ENCODE peak calls at places on chromosomes 6 and 20, in seven cellular contexts. One of them, this sample, is unnamed.

GRCh38 chr6:125102901-125103300 is 50.7 kb upstream of the TPD52L1 start:
- DNase-seq in effector CD4-positive, alpha-beta T cell: no peak
- DNase-seq in GM12865: no peak
- DNase-seq in caudate nucleus: no peak
- DNase-seq in DMS79: no peak
- DNase-seq in LoVo: no peak
- DNase-seq in retina: no peak
- DNase-seq in this sample: no peak

GRCh38 chr6:141848029-141848890 is 284.5 kb upstream of the GJE1 start:
- DNase-seq in effector CD4-positive, alpha-beta T cell: peak; percentile 6
- DNase-seq in GM12865: no peak
- DNase-seq in caudate nucleus: no peak
- DNase-seq in DMS79: no peak
- DNase-seq in LoVo: no peak
- DNase-seq in retina: no peak
- DNase-seq in this sample: peak; percentile 14

GRCh38 chr20:3681931-3682820 is at the start of gene ADAM33:
- DNase-seq in effector CD4-positive, alpha-beta T cell: no peak
- DNase-seq in GM12865: no peak
- DNase-seq in caudate nucleus: no peak
- DNase-seq in DMS79: no peak
- DNase-seq in LoVo: no peak
- DNase-seq in retina: peak; percentile 63
- DNase-seq in this sample: no peak

GRCh38 chr6:53811746-53812145 is 16.9 kb downstream of the LRRC1 start:
- DNase-seq in effector CD4-positive, alpha-beta T cell: no peak
- DNase-seq in GM12865: no peak
- DNase-seq in caudate nucleus: no peak
- DNase-seq in DMS79: no peak
- DNase-seq in LoVo: no peak
- DNase-seq in retina: no peak
- DNase-seq in this sample: no peak

GRCh38 chr6:25995507-25995906 is 32.9 kb downstream of the TRIM38 start:
- DNase-seq in effector CD4-positive, alpha-beta T cell: no peak
- DNase-seq in GM12865: no peak
- DNase-seq in caudate nucleus: no peak
- DNase-seq in DMS79: no peak
- DNase-seq in LoVo: no peak
- DNase-seq in retina: no peak
- DNase-seq in this sample: no peak

GRCh38 chr6:56682580-56682979 is 39.9 kb upstream of the DST start:
- DNase-seq in effector CD4-positive, alpha-beta T cell: no peak
- DNase-seq in GM12865: no peak
- DNase-seq in caudate nucleus: no peak
- DNase-seq in DMS79: no peak
- DNase-seq in LoVo: no peak
- DNase-seq in retina: no peak
- DNase-seq in this sample: no peak

GRCh38 chr6:53119772-53120409 is 28.8 kb downstream of the GCM1 start:
- DNase-seq in effector CD4-positive, alpha-beta T cell: no peak
- DNase-seq in GM12865: no peak
- DNase-seq in caudate nucleus: no peak
- DNase-seq in DMS79: no peak
- DNase-seq in LoVo: peak; percentile 60
- DNase-seq in retina: no peak
- DNase-seq in this sample: no peak

GRCh38 chr6:98841589-98842488 is 7.5 kb downstream of the POU3F2 start:
- DNase-seq in effector CD4-positive, alpha-beta T cell: no peak
- DNase-seq in GM12865: no peak
- DNase-seq in caudate nucleus: no peak
- DNase-seq in DMS79: no peak
- DNase-seq in LoVo: no peak
- DNase-seq in retina: no peak
- DNase-seq in this sample: no peak

GRCh38 chr20:44981736-44982406 is 15.6 kb downstream of the STK4 start:
- DNase-seq in effector CD4-positive, alpha-beta T cell: no peak
- DNase-seq in GM12865: no peak
- DNase-seq in caudate nucleus: no peak
- DNase-seq in DMS79: no peak
- DNase-seq in LoVo: no peak
- DNase-seq in retina: no peak
- DNase-seq in this sample: no peak

GRCh38 chr6:7238900-7239589 is 74.0 kb downstream of the SSR1 start:
- DNase-seq in effector CD4-positive, alpha-beta T cell: peak; percentile 52
- DNase-seq in GM12865: peak; percentile 86
- DNase-seq in caudate nucleus: peak; percentile 14
- DNase-seq in DMS79: no peak
- DNase-seq in LoVo: peak; percentile 63
- DNase-seq in retina: peak; percentile 78
- DNase-seq in this sample: peak; percentile 44

GRCh38 chr6:16209539-16209938 is 28.8 kb upstream of the GMPR start:
- DNase-seq in effector CD4-positive, alpha-beta T cell: no peak
- DNase-seq in GM12865: no peak
- DNase-seq in caudate nucleus: no peak
- DNase-seq in DMS79: no peak
- DNase-seq in LoVo: no peak
- DNase-seq in retina: no peak
- DNase-seq in this sample: no peak

GRCh38 chr6:76439811-76440210 is 367.3 kb upstream of the IMPG1 start:
- DNase-seq in effector CD4-positive, alpha-beta T cell: no peak
- DNase-seq in GM12865: no peak
- DNase-seq in caudate nucleus: no peak
- DNase-seq in DMS79: no peak
- DNase-seq in LoVo: no peak
- DNase-seq in retina: no peak
- DNase-seq in this sample: no peak

GRCh38 chr6:2791124-2792050 is 26.2 kb downstream of the WRNIP1 start:
- DNase-seq in effector CD4-positive, alpha-beta T cell: peak; percentile 24
- DNase-seq in GM12865: peak; percentile 75
- DNase-seq in caudate nucleus: no peak
- DNase-seq in DMS79: no peak
- DNase-seq in LoVo: peak; percentile 75
- DNase-seq in retina: peak; percentile 59
- DNase-seq in this sample: peak; percentile 30

GRCh38 chr6:167952512-167952859 is 45.0 kb upstream of the KIF25 start:
- DNase-seq in effector CD4-positive, alpha-beta T cell: no peak
- DNase-seq in GM12865: no peak
- DNase-seq in caudate nucleus: no peak
- DNase-seq in DMS79: no peak
- DNase-seq in LoVo: no peak
- DNase-seq in retina: no peak
- DNase-seq in this sample: no peak

GRCh38 chr20:46709459-46710148 is at the start of gene SLC2A10:
- DNase-seq in effector CD4-positive, alpha-beta T cell: no peak
- DNase-seq in GM12865: no peak
- DNase-seq in caudate nucleus: no peak
- DNase-seq in DMS79: no peak
- DNase-seq in LoVo: no peak
- DNase-seq in retina: peak; percentile 81
- DNase-seq in this sample: no peak

GRCh38 chr6:143397229-143398222 is 53.0 kb downstream of the ADAT2 start:
- DNase-seq in effector CD4-positive, alpha-beta T cell: peak; percentile 17
- DNase-seq in GM12865: no peak
- DNase-seq in caudate nucleus: no peak
- DNase-seq in DMS79: no peak
- DNase-seq in LoVo: peak; percentile 66
- DNase-seq in retina: no peak
- DNase-seq in this sample: peak; percentile 17

GRCh38 chr6:52724406-52725121 is 38.7 kb downstream of the GSTA2 start:
- DNase-seq in effector CD4-positive, alpha-beta T cell: peak; percentile 29
- DNase-seq in GM12865: peak; percentile 82
- DNase-seq in caudate nucleus: no peak
- DNase-seq in DMS79: no peak
- DNase-seq in LoVo: peak; percentile 62
- DNase-seq in retina: peak; percentile 27
- DNase-seq in this sample: no peak

GRCh38 chr6:118679293-118679692 is 27.9 kb upstream of the CEP85L start:
- DNase-seq in effector CD4-positive, alpha-beta T cell: no peak
- DNase-seq in GM12865: no peak
- DNase-seq in caudate nucleus: no peak
- DNase-seq in DMS79: no peak
- DNase-seq in LoVo: no peak
- DNase-seq in retina: no peak
- DNase-seq in this sample: no peak

GRCh38 chr6:168032383-168032760 is 34.9 kb downstream of the KIF25 start:
- DNase-seq in effector CD4-positive, alpha-beta T cell: no peak
- DNase-seq in GM12865: no peak
- DNase-seq in caudate nucleus: no peak
- DNase-seq in DMS79: no peak
- DNase-seq in LoVo: no peak
- DNase-seq in retina: no peak
- DNase-seq in this sample: no peak

GRCh38 chr6:163892814-163893561 is 478.5 kb downstream of the QKI start:
- DNase-seq in effector CD4-positive, alpha-beta T cell: no peak
- DNase-seq in GM12865: no peak
- DNase-seq in caudate nucleus: no peak
- DNase-seq in DMS79: no peak
- DNase-seq in LoVo: no peak
- DNase-seq in retina: no peak
- DNase-seq in this sample: no peak

GRCh38 chr6:13117561-13117960 is 210.8 kb downstream of the TBC1D7 start:
- DNase-seq in effector CD4-positive, alpha-beta T cell: no peak
- DNase-seq in GM12865: no peak
- DNase-seq in caudate nucleus: no peak
- DNase-seq in DMS79: no peak
- DNase-seq in LoVo: no peak
- DNase-seq in retina: no peak
- DNase-seq in this sample: no peak

GRCh38 chr20:37291724-37292126 is 2.3 kb downstream of the MANBAL start:
- DNase-seq in effector CD4-positive, alpha-beta T cell: no peak
- DNase-seq in GM12865: peak; percentile 91
- DNase-seq in caudate nucleus: no peak
- DNase-seq in DMS79: no peak
- DNase-seq in LoVo: no peak
- DNase-seq in retina: no peak
- DNase-seq in this sample: no peak

GRCh38 chr6:44701038-44701636 is 313.6 kb downstream of the CDC5L start:
- DNase-seq in effector CD4-positive, alpha-beta T cell: no peak
- DNase-seq in GM12865: no peak
- DNase-seq in caudate nucleus: no peak
- DNase-seq in DMS79: no peak
- DNase-seq in LoVo: no peak
- DNase-seq in retina: no peak
- DNase-seq in this sample: no peak

GRCh38 chr6:3825331-3825831 is 23.8 kb upstream of the FAM50B start:
- DNase-seq in effector CD4-positive, alpha-beta T cell: no peak
- DNase-seq in GM12865: no peak
- DNase-seq in caudate nucleus: no peak
- DNase-seq in DMS79: no peak
- DNase-seq in LoVo: no peak
- DNase-seq in retina: no peak
- DNase-seq in this sample: no peak